ENCODE peak calls at places on chromosomes 5 and 9, in four cellular contexts. I is smooth muscle cell of the brain vasculature; G is left colon; Y is stimulated activated CD8-positive, alpha-beta memory T cell treated with anti-CD3 and anti-CD28 coated beads, Interleukin-15, amount 100 ng/mL, for 4 hours. H is an unnamed sample.

GRCh38 chr5:9233712-9234111 is 312.2 kb downstream of the SEMA5A start:
- DNase-seq in I (no peak), Y (no peak), G (no peak), H (peak; percentile 16)

GRCh38 chr5:42984307-42984706 is 55.8 kb downstream of the ANXA2R start:
- DNase-seq in Y (no peak), G (no peak), I (no peak), H (no peak)

GRCh38 chr5:135242021-135242480 is 157.0 kb downstream of the MACROH2A1 start:
- DNase-seq in G (no peak), Y (no peak), I (no peak), H (peak; percentile 71)

GRCh38 chr9:3648722-3649121 is 122.9 kb upstream of the RFX3 start:
- DNase-seq in Y (no peak), G (no peak), I (no peak), H (no peak)

GRCh38 chr5:107524111-107524510 is 146.6 kb downstream of the EFNA5 start:
- DNase-seq in I (no peak), G (no peak), Y (no peak), H (no peak)

GRCh38 chr5:91225848-91226686 is 157.1 kb downstream of the ARRDC3 start:
- DNase-seq in G (peak; percentile 68), I (no peak), Y (peak; percentile 7), H (no peak)

GRCh38 chr5:119071573-119071874 is 637 bp downstream of the DMXL1 start:
- DNase-seq in I (no peak), G (no peak), Y (no peak), H (no peak)

GRCh38 chr5:150270546-150271295 is 18.9 kb downstream of the CAMK2A start:
- DNase-seq in G (no peak), I (no peak), Y (no peak), H (no peak)

GRCh38 chr5:140632366-140633080 is 452 bp downstream of the CD14 start:
- DNase-seq in G (peak; percentile 68), I (no peak), Y (no peak), H (peak; percentile 9)

GRCh38 chr5:142763701-142764100 is 6.5 kb upstream of the ARHGAP26 start:
- DNase-seq in I (no peak), Y (no peak), G (no peak), H (no peak)

GRCh38 chr9:129567842-129568559 is 52.9 kb downstream of the C9orf50 start:
- DNase-seq in G (no peak), Y (no peak), I (no peak), H (peak; percentile 72)

GRCh38 chr9:37639109-37639748 is 11.5 kb upstream of the FRMPD1 start:
- DNase-seq in I (no peak), G (no peak), Y (no peak), H (peak; percentile 52)

GRCh38 chr5:11596185-11596584 is 308.1 kb downstream of the CTNND2 start:
- DNase-seq in Y (no peak), I (no peak), G (no peak), H (no peak)

GRCh38 chr5:127077346-127077745 is 4.0 kb upstream of the C5orf63 start:
- DNase-seq in I (no peak), Y (no peak), G (no peak), H (no peak)

GRCh38 chr9:94259077-94259847 is at the start of gene ZNF169:
- DNase-seq in Y (peak; percentile 77), I (peak; percentile 39), G (peak; percentile 95), H (peak; percentile 87)

GRCh38 chr5:150636391-150637244 is 3.8 kb upstream of the SYNPO start:
- DNase-seq in G (peak; percentile 65), Y (no peak), I (no peak), H (peak; percentile 79)

GRCh38 chr5:142280066-142281011 is 44.5 kb downstream of the SPRY4 start:
- DNase-seq in I (peak; percentile 79), Y (no peak), G (no peak), H (no peak)

GRCh38 chr9:136364942-136365774 is 1.6 kb upstream of the DNLZ start:
- DNase-seq in G (peak; percentile 39), I (no peak), Y (no peak), H (no peak)

GRCh38 chr5:16461782-16462181 is 3.8 kb downstream of the ZNF622 start:
- DNase-seq in I (peak; percentile 18), Y (no peak), G (no peak), H (peak; percentile 88)

GRCh38 chr5:80149161-80149609 is 106.7 kb downstream of the SERINC5 start:
- DNase-seq in I (no peak), G (no peak), Y (no peak), H (no peak)

GRCh38 chr5:170633235-170634041 is 129.6 kb downstream of the KCNIP1 start:
- DNase-seq in Y (no peak), G (peak; percentile 11), I (peak; percentile 33), H (peak; percentile 66)

GRCh38 chr9:122377241-122378164 is 6.7 kb downstream of the PTGS1 start:
- DNase-seq in G (no peak), I (no peak), Y (no peak), H (no peak)

GRCh38 chr5:33072700-33073099 is 361.6 kb downstream of the NPR3 start:
- DNase-seq in I (no peak), G (no peak), Y (no peak), H (no peak)

GRCh38 chr9:3125602-3126392 is 281.9 kb upstream of the PUM3 start:
- DNase-seq in G (no peak), Y (no peak), I (no peak), H (no peak)

GRCh38 chr9:121992571-121993212 is 100.4 kb downstream of the TTLL11 start:
- DNase-seq in G (peak; percentile 59), I (no peak), Y (no peak), H (peak; percentile 66)

GRCh38 chr9:26656003-26656940 is 236.3 kb downstream of the CAAP1 start:
- DNase-seq in I (no peak), G (no peak), Y (no peak), H (peak; percentile 17)

GRCh38 chr5:147661576-147661975 is 121.0 kb downstream of the JAKMIP2 start:
- DNase-seq in Y (no peak), I (no peak), G (no peak), H (no peak)

GRCh38 chr9:98523231-98523901 is 185.4 kb downstream of the GABBR2 start:
- DNase-seq in G (no peak), Y (no peak), I (no peak), H (peak; percentile 51)

GRCh38 chr5:87829214-87829551 is 416.5 kb upstream of the CCNH start:
- DNase-seq in G (peak; percentile 6), I (no peak), Y (no peak), H (no peak)